ENCODE peak calls at places on chromosomes 4 and X, in five cellular contexts. P is Peyer's patch, C is upper lobe of left lung, I is breast epithelium, F is sigmoid colon. N is an unnamed sample.

GRCh38 chr4:39770969-39771724 is 73.2 kb downstream of the UBE2K start:
- DNase-seq in P (no peak), C (peak; percentile 77), I (no peak), F (no peak), N (no peak)

GRCh38 chr4:15562114-15562513 is 92.4 kb downstream of the CC2D2A start:
- DNase-seq in P (no peak), C (no peak), I (no peak), F (no peak), N (no peak)

GRCh38 chr4:10093801-10094552 is 22.6 kb downstream of the WDR1 start:
- DNase-seq in P (no peak), C (no peak), I (peak; percentile 88), F (no peak), N (no peak)

GRCh38 chr4:187090401-187090800 is 366.7 kb upstream of the FAT1 start:
- DNase-seq in P (no peak), C (no peak), I (no peak), F (no peak), N (no peak)

GRCh38 chr4:23305026-23305425 is 584.8 kb downstream of the PPARGC1A start:
- DNase-seq in P (no peak), C (no peak), I (no peak), F (no peak), N (no peak)

GRCh38 chrX:39859991-39860861 is 237.5 kb downstream of the BCOR start:
- DNase-seq in P (no peak), C (no peak), I (no peak), F (peak; percentile 68), N (no peak)

GRCh38 chrX:79096339-79096638 is 48.2 kb upstream of the GPR174 start:
- DNase-seq in P (no peak), C (no peak), I (no peak), F (no peak), N (no peak)

GRCh38 chr4:141458501-141458900 is 177.9 kb upstream of the IL15 start:
- DNase-seq in P (no peak), C (no peak), I (no peak), F (no peak), N (no peak)

GRCh38 chr4:154822775-154823174 is 41.7 kb downstream of the RBM46 start:
- DNase-seq in P (no peak), C (no peak), I (no peak), F (no peak), N (no peak)

GRCh38 chrX:136810493-136810892 is 29.8 kb upstream of the ARHGEF6 start:
- DNase-seq in P (no peak), C (no peak), I (no peak), F (no peak), N (no peak)

GRCh38 chr4:73620115-73620792 is at the start of gene RASSF6:
- DNase-seq in P (peak; percentile 93), C (peak; percentile 94), I (peak; percentile 73), F (no peak), N (no peak)

GRCh38 chr4:29948858-29949257 is 771.3 kb upstream of the PCDH7 start:
- DNase-seq in P (no peak), C (no peak), I (no peak), F (no peak), N (no peak)

GRCh38 chrX:9341305-9342201 is 123.3 kb upstream of the TBL1X start:
- DNase-seq in P (no peak), C (no peak), I (peak; percentile 30), F (peak; percentile 84), N (no peak)

GRCh38 chr4:80535551-80535950 is 200.0 kb downstream of the CFAP299 start:
- DNase-seq in P (no peak), C (no peak), I (no peak), F (no peak), N (no peak)

GRCh38 chr4:4541661-4542570 is at the start of gene STX18:
- DNase-seq in P (peak; percentile 95), C (peak; percentile 98), I (peak; percentile 69), F (peak; percentile 92), N (no peak)

GRCh38 chr4:4535590-4535989 is 6.3 kb downstream of the STX18 start:
- DNase-seq in P (no peak), C (no peak), I (no peak), F (no peak), N (no peak)

GRCh38 chr4:4542824-4543485 is 1.1 kb upstream of the STX18 start:
- DNase-seq in P (no peak), C (no peak), I (no peak), F (no peak), N (no peak)

GRCh38 chr4:4541040-4541631 is 712 bp downstream of the STX18 start:
- DNase-seq in P (no peak), C (no peak), I (no peak), F (no peak), N (no peak)
- TF ChIP-seq POLR2A in P (no peak), C (no peak), I (no peak), F (no peak), N (no peak)

DNA sequence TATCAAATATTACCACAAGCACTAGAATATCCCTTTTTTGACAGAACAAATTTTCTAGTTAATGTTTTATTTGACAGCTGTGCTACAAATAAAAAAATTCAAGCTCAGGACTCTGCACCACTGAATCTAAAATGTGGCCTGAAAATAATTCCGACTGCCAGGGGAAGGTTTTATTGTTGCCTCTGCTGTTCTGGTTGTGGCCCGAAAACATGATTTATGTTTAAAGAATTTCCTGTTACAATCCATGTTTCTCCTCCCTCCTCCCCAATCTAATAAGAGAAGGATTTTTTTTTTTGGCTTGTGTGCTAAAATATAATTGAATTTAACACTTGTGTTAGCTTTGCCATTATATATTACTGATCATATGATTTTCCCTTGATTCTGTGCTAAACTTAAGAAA is 227.8 kb downstream of the DCLK2 start:
- DNase-seq in P (no peak), C (no peak), I (no peak), F (no peak), N (no peak)
- H3K4me1 ChIP-seq in P (no peaks in the 10 kb centered on the region), C (no peaks in the 10 kb centered on the region), I (no peaks in the 10 kb centered on the region), F (peaks cover 72% of the 10 kb centered on the region), N (no peaks in the 10 kb centered on the region)

DNA sequence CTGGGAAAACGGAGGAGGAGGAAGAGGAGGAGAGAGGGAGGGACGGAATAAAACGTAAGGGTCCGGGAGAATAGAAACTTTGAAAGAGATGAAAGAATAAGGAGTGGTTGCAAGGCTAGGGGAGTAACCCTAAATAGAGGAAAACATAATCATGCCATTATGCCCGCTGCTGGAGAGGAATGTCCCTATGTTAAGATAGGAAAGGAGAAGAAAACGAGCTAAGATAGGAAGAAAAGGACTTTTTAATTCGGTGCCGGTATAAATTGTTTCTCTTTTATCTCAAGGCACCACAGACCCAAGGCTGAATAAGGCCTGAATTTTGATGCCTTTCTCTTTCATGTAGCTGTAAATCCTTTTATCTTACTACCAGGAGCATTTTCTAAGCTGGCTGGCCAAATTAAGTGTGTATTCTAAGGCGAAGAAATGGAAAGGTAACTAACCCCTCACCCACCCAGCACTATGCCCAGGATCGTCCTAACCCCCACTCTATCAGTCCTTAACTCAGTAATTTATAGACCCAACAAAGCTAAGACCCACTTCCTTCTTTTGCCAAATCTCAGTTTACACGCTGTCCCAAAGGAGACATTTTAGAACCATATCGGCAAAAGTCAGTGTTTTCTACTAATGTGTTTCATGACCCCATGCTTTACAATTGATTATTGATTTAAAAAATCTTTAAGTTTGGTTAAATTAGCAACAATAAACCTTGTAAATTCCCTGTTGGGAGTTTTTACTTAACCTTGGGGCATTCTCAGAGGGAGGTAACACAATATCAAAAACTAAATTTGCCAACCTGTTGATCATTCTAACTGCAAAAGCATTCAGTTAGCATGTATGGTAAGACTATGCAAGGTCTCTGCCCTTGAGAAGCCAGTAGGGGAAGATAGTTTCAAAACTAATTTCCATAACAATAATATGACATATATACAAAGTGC is 1.1 kb upstream of the CUL4B start:
- DNase-seq in P (no peak), C (no peak), I (no peak), F (no peak), N (no peak)
- TF ChIP-seq POLR2A in P (no peak), C (no peak), I (no peak), F (no peak), N (no peak)

DNA sequence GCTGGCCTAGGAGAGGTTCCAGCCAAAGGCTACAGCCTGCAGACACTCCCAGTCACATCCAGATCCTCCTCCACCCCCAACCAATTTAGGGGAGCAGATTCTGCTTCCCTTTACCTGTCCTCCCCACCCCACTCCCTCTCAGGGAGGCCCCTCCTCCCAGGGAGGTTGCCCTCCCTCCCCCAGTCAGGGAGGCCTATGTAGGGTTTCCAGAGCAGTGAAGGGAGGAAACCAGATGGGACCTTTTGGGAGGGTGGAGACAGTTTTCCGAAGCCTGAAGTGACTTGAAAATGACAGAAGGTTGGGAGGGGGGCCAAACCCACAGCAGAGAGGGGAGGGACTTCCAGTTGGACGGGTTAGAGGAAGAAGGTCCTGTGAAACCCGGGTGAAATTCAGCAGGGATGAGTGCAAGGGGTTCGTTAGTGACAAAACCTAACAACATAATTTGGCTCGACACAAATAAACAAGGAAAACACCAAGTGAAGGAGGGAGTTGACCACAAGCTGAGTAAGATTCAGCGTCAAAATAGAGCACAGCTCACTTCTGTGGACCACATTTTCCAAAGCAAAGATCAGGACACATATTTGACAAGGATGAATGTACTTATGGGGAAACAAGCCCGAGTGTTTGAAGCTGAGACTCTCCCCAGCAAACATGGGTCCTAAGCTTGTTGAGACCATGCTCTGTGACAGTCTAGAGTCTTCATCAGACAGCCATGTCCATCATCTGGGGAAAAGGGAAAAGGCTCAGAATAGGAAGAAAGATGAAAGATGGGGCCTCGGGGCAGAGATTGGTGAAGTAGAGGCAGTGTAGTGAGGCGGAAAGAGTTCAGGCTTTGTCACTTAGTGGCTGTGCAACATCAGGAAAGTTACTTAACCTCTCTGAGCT is 46.4 kb downstream of the PRPS1 start:
- DNase-seq in P (peak; percentile 52), C (no peak), I (peak; percentile 81), F (peak; percentile 95), N (no peak)
- H3K4me1 ChIP-seq in P (peaks cover 5% of the 10 kb centered on the region), C (peaks cover 26% of the 10 kb centered on the region), I (no peaks in the 10 kb centered on the region), F (peaks cover 29% of the 10 kb centered on the region), N (peaks cover 41% of the 10 kb centered on the region)

GRCh38 chr4:38368612-38369011 is 295.4 kb upstream of the KLF3 start:
- DNase-seq in P (no peak), C (no peak), I (no peak), F (no peak), N (no peak)

GRCh38 chr4:38366451-38366850 is 297.5 kb upstream of the KLF3 start:
- DNase-seq in P (no peak), C (no peak), I (no peak), F (no peak), N (no peak)

GRCh38 chr4:38366997-38367396 is 297.0 kb upstream of the KLF3 start:
- DNase-seq in P (no peak), C (no peak), I (no peak), F (no peak), N (no peak)

GRCh38 chr4:38367642-38368189 is 296.3 kb upstream of the KLF3 start:
- DNase-seq in P (no peak), C (no peak), I (no peak), F (no peak), N (no peak)

GRCh38 chr4:38371391-38371851 is 292.6 kb upstream of the KLF3 start:
- DNase-seq in P (no peak), C (no peak), I (no peak), F (no peak), N (no peak)
- TF ChIP-seq POLR2A in P (no peak), C (no peak), I (no peak), F (no peak), N (no peak)

N was measured in vagina.